ENCODE peak calls at places on chromosome 20, in seven cellular contexts. One of them, this sample, is unnamed.

GRCh38 chr20:328596-329324 is 3.4 kb downstream of the SOX12 start:
- DNase-seq in small intestine: no peak
- DNase-seq in IMR-90: no peak
- DNase-seq in CD8-positive, alpha-beta T cell: peak
- DNase-seq in endothelial cell of umbilical vein: no peak
- DNase-seq in psoas muscle: no peak
- DNase-seq in stomach: no peak
- DNase-seq in this sample: no peak

GRCh38 chr20:17530716-17531536 is at the start of gene BFSP1:
- DNase-seq in IMR-90: peak
- DNase-seq in endothelial cell of umbilical vein: peak
- DNase-seq in stomach: peak
- DNase-seq in small intestine: peak
- DNase-seq in psoas muscle: peak
- DNase-seq in CD8-positive, alpha-beta T cell: peak
- DNase-seq in this sample: peak

GRCh38 chr20:32189691-32190607 is 17.6 kb downstream of the PLAGL2 start:
- DNase-seq in CD8-positive, alpha-beta T cell: peak
- DNase-seq in IMR-90: peak
- DNase-seq in small intestine: peak
- DNase-seq in psoas muscle: peak
- DNase-seq in endothelial cell of umbilical vein: peak
- DNase-seq in stomach: peak
- DNase-seq in this sample: peak

GRCh38 chr20:58277578-58278344 is 31.8 kb upstream of the RAB22A start:
- DNase-seq in CD8-positive, alpha-beta T cell: no peak
- DNase-seq in stomach: no peak
- DNase-seq in IMR-90: no peak
- DNase-seq in small intestine: no peak
- DNase-seq in psoas muscle: no peak
- DNase-seq in endothelial cell of umbilical vein: no peak
- DNase-seq in this sample: no peak

GRCh38 chr20:45044084-45044573 is 56.8 kb downstream of the KCNS1 start:
- DNase-seq in IMR-90: peak
- DNase-seq in small intestine: peak
- DNase-seq in CD8-positive, alpha-beta T cell: peak
- DNase-seq in stomach: no peak
- DNase-seq in endothelial cell of umbilical vein: peak
- DNase-seq in psoas muscle: no peak
- DNase-seq in this sample: no peak

GRCh38 chr20:45235995-45236394 is 14.8 kb downstream of the SEMG2 start:
- DNase-seq in stomach: no peak
- DNase-seq in IMR-90: no peak
- DNase-seq in small intestine: no peak
- DNase-seq in psoas muscle: no peak
- DNase-seq in CD8-positive, alpha-beta T cell: no peak
- DNase-seq in endothelial cell of umbilical vein: no peak
- DNase-seq in this sample: no peak

GRCh38 chr20:36120991-36121390 is 33.5 kb upstream of the EPB41L1 start:
- DNase-seq in stomach: no peak
- DNase-seq in small intestine: no peak
- DNase-seq in CD8-positive, alpha-beta T cell: no peak
- DNase-seq in endothelial cell of umbilical vein: no peak
- DNase-seq in IMR-90: no peak
- DNase-seq in psoas muscle: no peak
- DNase-seq in this sample: no peak

GRCh38 chr20:25496968-25497401 is 88.3 kb downstream of the NINL start:
- DNase-seq in endothelial cell of umbilical vein: no peak
- DNase-seq in psoas muscle: no peak
- DNase-seq in small intestine: no peak
- DNase-seq in IMR-90: peak
- DNase-seq in CD8-positive, alpha-beta T cell: no peak
- DNase-seq in stomach: no peak
- DNase-seq in this sample: no peak

DNA sequence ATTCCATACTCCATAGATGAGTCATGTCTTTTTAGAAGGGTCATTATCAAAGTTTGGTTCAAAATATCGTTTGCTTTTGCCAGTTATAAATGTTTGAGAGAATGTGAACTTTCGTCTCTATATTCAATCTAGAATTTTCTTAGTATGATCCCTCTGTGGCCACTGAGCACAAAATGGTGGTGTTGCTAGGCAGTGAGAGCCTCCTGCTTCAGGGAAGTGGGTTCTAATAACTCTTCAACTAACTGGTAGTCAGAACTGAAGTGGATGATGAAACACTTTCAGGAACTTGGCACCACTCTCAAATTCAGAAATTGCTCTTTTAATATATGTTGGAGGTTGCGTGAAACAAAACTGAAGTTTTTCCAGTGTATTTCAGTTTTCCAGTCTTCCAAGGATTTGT is 125.0 kb upstream of the DOK5 start:
- DNase-seq in psoas muscle: no peak
- DNase-seq in endothelial cell of umbilical vein: no peak
- DNase-seq in IMR-90: peak
- DNase-seq in stomach: no peak
- DNase-seq in small intestine: no peak
- DNase-seq in CD8-positive, alpha-beta T cell: no peak
- DNase-seq in this sample: no peak
- H3K27ac ChIP-seq in psoas muscle: no peak
- H3K27ac ChIP-seq in endothelial cell of umbilical vein: no peak
- H3K27ac ChIP-seq in IMR-90: no peak
- H3K27ac ChIP-seq in stomach: no peak
- H3K27ac ChIP-seq in small intestine: no peak
- H3K27ac ChIP-seq in CD8-positive, alpha-beta T cell: no peak
- H3K27ac ChIP-seq in this sample: no peak

DNA sequence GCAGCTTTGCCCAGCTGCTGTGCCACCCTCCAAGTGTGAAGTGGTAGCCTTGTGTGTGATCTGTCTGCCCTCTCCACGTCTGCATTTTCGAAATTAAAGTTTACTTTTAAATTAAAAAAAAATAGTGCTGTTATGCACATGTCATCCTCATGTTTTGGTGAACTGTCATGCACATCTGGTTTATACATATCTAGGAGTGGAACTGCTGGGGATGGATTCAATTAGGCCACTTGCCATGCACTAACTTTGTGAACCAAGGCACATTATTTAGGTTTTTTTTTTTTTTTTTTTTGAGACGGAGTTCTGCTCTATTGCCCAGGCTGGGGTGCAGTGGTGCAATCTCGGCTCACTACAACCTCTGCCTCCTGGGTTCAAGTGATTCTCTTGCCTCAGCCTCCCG is 3.6 kb downstream of the GTSF1L start:
- DNase-seq in stomach: no peak
- DNase-seq in psoas muscle: no peak
- DNase-seq in CD8-positive, alpha-beta T cell: no peak
- DNase-seq in IMR-90: peak
- DNase-seq in small intestine: no peak
- DNase-seq in endothelial cell of umbilical vein: no peak
- DNase-seq in this sample: no peak
- H3K27ac ChIP-seq in stomach: no peak
- H3K27ac ChIP-seq in psoas muscle: no peak
- H3K27ac ChIP-seq in CD8-positive, alpha-beta T cell: no peak
- H3K27ac ChIP-seq in IMR-90: no peak
- H3K27ac ChIP-seq in small intestine: no peak
- H3K27ac ChIP-seq in endothelial cell of umbilical vein: no peak
- H3K27ac ChIP-seq in this sample: no peak

GRCh38 chr20:37943033-37943432 is 40.1 kb downstream of the VSTM2L start:
- DNase-seq in endothelial cell of umbilical vein: no peak
- DNase-seq in IMR-90: no peak
- DNase-seq in CD8-positive, alpha-beta T cell: no peak
- DNase-seq in psoas muscle: no peak
- DNase-seq in small intestine: no peak
- DNase-seq in stomach: peak
- DNase-seq in this sample: no peak

GRCh38 chr20:37944456-37944981 is 41.6 kb downstream of the VSTM2L start:
- DNase-seq in endothelial cell of umbilical vein: no peak
- DNase-seq in CD8-positive, alpha-beta T cell: no peak
- DNase-seq in psoas muscle: no peak
- DNase-seq in IMR-90: no peak
- DNase-seq in small intestine: no peak
- DNase-seq in stomach: peak
- DNase-seq in this sample: no peak

GRCh38 chr20:37946946-37947345 is 44.0 kb downstream of the VSTM2L start:
- DNase-seq in IMR-90: no peak
- DNase-seq in endothelial cell of umbilical vein: no peak
- DNase-seq in CD8-positive, alpha-beta T cell: no peak
- DNase-seq in psoas muscle: no peak
- DNase-seq in small intestine: no peak
- DNase-seq in stomach: no peak
- DNase-seq in this sample: no peak

GRCh38 chr20:37943501-37944455 is 40.9 kb downstream of the VSTM2L start:
- DNase-seq in psoas muscle: no peak
- DNase-seq in stomach: peak
- DNase-seq in endothelial cell of umbilical vein: no peak
- DNase-seq in IMR-90: no peak
- DNase-seq in CD8-positive, alpha-beta T cell: no peak
- DNase-seq in small intestine: no peak
- DNase-seq in this sample: no peak

GRCh38 chr20:37945034-37945660 is 42.2 kb downstream of the VSTM2L start:
- DNase-seq in endothelial cell of umbilical vein: no peak
- DNase-seq in psoas muscle: no peak
- DNase-seq in CD8-positive, alpha-beta T cell: no peak
- DNase-seq in IMR-90: no peak
- DNase-seq in stomach: peak
- DNase-seq in small intestine: no peak
- DNase-seq in this sample: no peak
- H3K27ac ChIP-seq in endothelial cell of umbilical vein: no peak
- H3K27ac ChIP-seq in psoas muscle: no peak
- H3K27ac ChIP-seq in CD8-positive, alpha-beta T cell: no peak
- H3K27ac ChIP-seq in IMR-90: no peak
- H3K27ac ChIP-seq in stomach: no peak
- H3K27ac ChIP-seq in small intestine: no peak
- H3K27ac ChIP-seq in this sample: no peak

DNA sequence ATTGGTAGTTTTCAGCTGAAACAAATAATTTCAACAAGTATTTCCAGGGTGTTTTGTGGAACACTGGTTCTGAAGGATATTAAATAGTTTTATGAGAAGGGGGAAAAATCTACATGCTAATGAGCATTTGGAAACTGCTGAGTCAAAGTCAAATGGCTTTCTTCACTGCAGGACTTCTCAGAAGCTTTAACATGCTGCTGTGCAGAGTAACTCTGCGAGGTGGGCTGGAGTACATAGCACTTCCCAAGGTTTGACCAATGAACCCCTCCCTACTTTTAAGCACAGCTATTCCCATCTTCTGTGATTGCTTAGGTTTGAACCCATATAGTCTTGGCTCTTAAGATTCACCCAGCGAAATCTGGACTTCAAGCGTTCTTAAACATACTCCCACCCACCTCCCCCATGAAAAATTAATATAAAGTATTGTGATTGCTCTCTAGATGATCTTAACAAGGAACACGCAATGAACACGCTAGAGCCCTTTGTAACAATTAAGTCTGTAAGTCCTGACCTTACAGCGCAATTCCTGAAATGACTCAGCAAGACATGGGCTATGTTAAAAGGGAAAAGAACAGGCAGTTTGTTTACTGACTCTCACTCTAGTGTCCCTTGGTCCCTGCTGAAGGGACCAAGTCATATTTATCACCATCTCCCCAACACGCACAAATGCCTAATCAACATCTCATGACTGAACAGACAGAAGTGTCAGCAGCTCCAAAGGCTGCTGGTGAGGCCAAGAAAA is 105.2 kb downstream of the NFATC2 start:
- DNase-seq in small intestine: no peak
- DNase-seq in stomach: no peak
- DNase-seq in CD8-positive, alpha-beta T cell: no peak
- DNase-seq in endothelial cell of umbilical vein: no peak
- DNase-seq in IMR-90: no peak
- DNase-seq in psoas muscle: no peak
- DNase-seq in this sample: no peak
- H3K27ac ChIP-seq in small intestine: no peak
- H3K27ac ChIP-seq in stomach: no peak
- H3K27ac ChIP-seq in CD8-positive, alpha-beta T cell: no peak
- H3K27ac ChIP-seq in endothelial cell of umbilical vein: no peak
- H3K27ac ChIP-seq in IMR-90: no peak
- H3K27ac ChIP-seq in psoas muscle: no peak
- H3K27ac ChIP-seq in this sample: no peak

DNA sequence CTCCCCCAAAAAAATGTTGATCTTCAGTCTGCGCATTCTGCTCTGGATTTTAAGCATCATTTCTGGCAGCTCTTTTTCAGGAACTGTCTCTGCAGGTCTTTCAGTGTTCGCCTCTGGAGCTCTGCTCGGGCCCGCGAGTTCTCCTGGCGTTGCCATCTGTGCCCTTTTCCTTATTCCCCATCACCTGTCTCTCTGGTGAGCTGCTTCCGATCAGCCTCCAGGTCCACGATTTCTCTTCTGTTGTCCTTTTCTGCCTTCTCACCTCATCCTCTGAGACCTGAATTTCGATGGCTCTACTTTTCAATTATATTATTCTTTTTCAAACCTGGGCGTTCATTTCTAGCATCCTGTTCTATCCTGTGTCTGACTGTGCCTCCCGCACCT is 590 bp upstream of the MAP1LC3A start:
- DNase-seq in endothelial cell of umbilical vein: no peak
- DNase-seq in IMR-90: no peak
- DNase-seq in psoas muscle: no peak
- DNase-seq in CD8-positive, alpha-beta T cell: no peak
- DNase-seq in small intestine: no peak
- DNase-seq in stomach: no peak
- DNase-seq in this sample: no peak
- H3K27ac ChIP-seq in endothelial cell of umbilical vein: peak
- H3K27ac ChIP-seq in IMR-90: peak
- H3K27ac ChIP-seq in psoas muscle: peak
- H3K27ac ChIP-seq in CD8-positive, alpha-beta T cell: peak
- H3K27ac ChIP-seq in small intestine: peak
- H3K27ac ChIP-seq in stomach: peak
- H3K27ac ChIP-seq in this sample: peak

GRCh38 chr20:50022676-50023075 is 39.9 kb downstream of the SNAI1 start:
- DNase-seq in small intestine: no peak
- DNase-seq in IMR-90: no peak
- DNase-seq in endothelial cell of umbilical vein: no peak
- DNase-seq in CD8-positive, alpha-beta T cell: no peak
- DNase-seq in stomach: no peak
- DNase-seq in psoas muscle: no peak
- DNase-seq in this sample: no peak

GRCh38 chr20:50023116-50023802 is 40.5 kb downstream of the SNAI1 start:
- DNase-seq in small intestine: no peak
- DNase-seq in stomach: no peak
- DNase-seq in CD8-positive, alpha-beta T cell: no peak
- DNase-seq in psoas muscle: no peak
- DNase-seq in endothelial cell of umbilical vein: no peak
- DNase-seq in IMR-90: no peak
- DNase-seq in this sample: no peak

GRCh38 chr20:50017576-50018248 is 34.9 kb downstream of the SNAI1 start:
- DNase-seq in stomach: no peak
- DNase-seq in endothelial cell of umbilical vein: no peak
- DNase-seq in small intestine: no peak
- DNase-seq in psoas muscle: no peak
- DNase-seq in IMR-90: no peak
- DNase-seq in CD8-positive, alpha-beta T cell: no peak
- DNase-seq in this sample: no peak

GRCh38 chr20:50019466-50020256 is 36.9 kb downstream of the SNAI1 start:
- DNase-seq in small intestine: no peak
- DNase-seq in psoas muscle: peak
- DNase-seq in endothelial cell of umbilical vein: no peak
- DNase-seq in CD8-positive, alpha-beta T cell: no peak
- DNase-seq in IMR-90: no peak
- DNase-seq in stomach: no peak
- DNase-seq in this sample: peak

GRCh38 chr20:50020283-50020682 is 37.5 kb downstream of the SNAI1 start:
- DNase-seq in stomach: no peak
- DNase-seq in psoas muscle: no peak
- DNase-seq in IMR-90: peak
- DNase-seq in CD8-positive, alpha-beta T cell: no peak
- DNase-seq in small intestine: no peak
- DNase-seq in endothelial cell of umbilical vein: peak
- DNase-seq in this sample: no peak
- H3K27ac ChIP-seq in stomach: no peak
- H3K27ac ChIP-seq in psoas muscle: no peak
- H3K27ac ChIP-seq in IMR-90: no peak
- H3K27ac ChIP-seq in CD8-positive, alpha-beta T cell: no peak
- H3K27ac ChIP-seq in small intestine: no peak
- H3K27ac ChIP-seq in endothelial cell of umbilical vein: peak
- H3K27ac ChIP-seq in this sample: no peak

GRCh38 chr20:41004561-41005360 is 23.9 kb upstream of the TOP1 start:
- DNase-seq in small intestine: peak
- DNase-seq in stomach: peak
- DNase-seq in endothelial cell of umbilical vein: peak
- DNase-seq in psoas muscle: peak
- DNase-seq in CD8-positive, alpha-beta T cell: no peak
- DNase-seq in IMR-90: peak
- DNase-seq in this sample: no peak
- H3K27ac ChIP-seq in small intestine: peak
- H3K27ac ChIP-seq in stomach: peak
- H3K27ac ChIP-seq in endothelial cell of umbilical vein: peak
- H3K27ac ChIP-seq in psoas muscle: peak
- H3K27ac ChIP-seq in CD8-positive, alpha-beta T cell: no peak
- H3K27ac ChIP-seq in IMR-90: peak
- H3K27ac ChIP-seq in this sample: no peak

This sample was measured in substantia nigra.